ENCODE peak calls at places on chromosomes 16 and 17, in seven cellular contexts. X is GM23248, A is hepatocyte, S is neural progenitor cell, E is HCT116, Z is PC-3, F is GM23338. U is an unnamed sample.
A peak's percentile ranks its signal among the peaks of the same experiment; 100 is the strongest.

GRCh38 chr17:46978489-46979022 is 497 bp downstream of the RPRML start:
- DNase-seq in X (peak; percentile 31), A (no peak), S (peak; percentile 60), E (no peak), Z (peak; percentile 19), F (peak; percentile 46), U (no peak)

GRCh38 chr16:52976539-52977167 is 76.0 kb downstream of the CHD9NB start:
- DNase-seq in X (peak; percentile 50), A (peak; percentile 42), S (peak; percentile 30), E (peak; percentile 7), Z (peak; percentile 38), F (peak; percentile 64), U (peak; percentile 19)

GRCh38 chr17:53058031-53058430 is 764.7 kb upstream of the KIF2B start:
- DNase-seq in X (no peak), A (no peak), S (no peak), E (no peak), Z (no peak), F (no peak), U (no peak)

GRCh38 chr16:30956601-30957455 is 726 bp upstream of the SETD1A start:
- DNase-seq in X (peak; percentile 95), A (peak; percentile 93), S (peak; percentile 89), E (peak; percentile 72), Z (peak; percentile 80), F (peak; percentile 93), U (peak; percentile 71)

GRCh38 chr16:80576343-80576912 is 35.6 kb downstream of the DYNLRB2 start:
- DNase-seq in X (no peak), A (no peak), S (no peak), E (no peak), Z (no peak), F (no peak), U (no peak)

GRCh38 chr17:83137523-83137922 is 58.1 kb downstream of the METRNL start:
- DNase-seq in X (no peak), A (no peak), S (no peak), E (no peak), Z (no peak), F (no peak), U (no peak)

GRCh38 chr17:55210292-55210691 is 54.5 kb upstream of the HLF start:
- DNase-seq in X (no peak), A (no peak), S (no peak), E (no peak), Z (no peak), F (no peak), U (no peak)

GRCh38 chr17:50206604-50207293 is 5.3 kb upstream of the COL1A1 start:
- DNase-seq in X (peak; percentile 85), A (peak; percentile 74), S (peak; percentile 85), E (no peak), Z (no peak), F (peak; percentile 83), U (no peak)

GRCh38 chr16:15509593-15510520 is 75.5 kb downstream of the BMERB1 start:
- DNase-seq in X (peak; percentile 38), A (no peak), S (peak; percentile 52), E (no peak), Z (no peak), F (peak; percentile 55), U (no peak)

GRCh38 chr16:3173892-3174617 is 13.9 kb upstream of the OR1F1 start:
- DNase-seq in X (peak; percentile 22), A (no peak), S (peak; percentile 87), E (no peak), Z (peak; percentile 49), F (peak; percentile 97), U (peak; percentile 87)

GRCh38 chr16:11257131-11257938 is 1.3 kb upstream of the SOCS1 start:
- DNase-seq in X (peak; percentile 91), A (peak; percentile 89), S (peak; percentile 85), E (peak; percentile 69), Z (peak; percentile 75), F (peak; percentile 93), U (peak; percentile 68)

GRCh38 chr17:13420294-13421277 is 181.1 kb downstream of the HS3ST3A1 start:
- DNase-seq in X (peak; percentile 85), A (peak; percentile 65), S (no peak), E (no peak), Z (peak; percentile 93), F (no peak), U (no peak)

GRCh38 chr16:11833951-11834695 is 17.2 kb downstream of the RSL1D1 start:
- DNase-seq in X (peak; percentile 86), A (peak; percentile 44), S (no peak), E (no peak), Z (peak; percentile 23), F (no peak), U (no peak)

GRCh38 chr16:87926246-87927194 is 9.8 kb downstream of the CA5A start:
- DNase-seq in X (no peak), A (no peak), S (no peak), E (no peak), Z (no peak), F (no peak), U (no peak)

GRCh38 chr17:2337811-2338657 is 733 bp downstream of the SGSM2 start:
- DNase-seq in X (peak; percentile 84), A (peak; percentile 84), S (peak; percentile 73), E (no peak), Z (peak; percentile 53), F (peak; percentile 77), U (peak; percentile 40)

GRCh38 chr16:65773319-65773874 is 593.1 kb upstream of the CDH5 start:
- DNase-seq in X (no peak), A (no peak), S (no peak), E (no peak), Z (no peak), F (peak; percentile 51), U (peak; percentile 49)

GRCh38 chr17:43479948-43480347 is 3.8 kb upstream of the DHX8 start:
- DNase-seq in X (no peak), A (no peak), S (no peak), E (no peak), Z (no peak), F (no peak), U (no peak)

GRCh38 chr16:67862623-67863583 is 9.9 kb upstream of the EDC4 start:
- DNase-seq in X (peak; percentile 87), A (no peak), S (no peak), E (no peak), Z (no peak), F (no peak), U (no peak)

GRCh38 chr16:67868290-67868689 is 4.6 kb upstream of the EDC4 start:
- DNase-seq in X (no peak), A (no peak), S (no peak), E (no peak), Z (no peak), F (no peak), U (no peak)

GRCh38 chr16:67865318-67865717 is 7.5 kb upstream of the EDC4 start:
- DNase-seq in X (peak; percentile 67), A (no peak), S (peak; percentile 61), E (no peak), Z (peak; percentile 45), F (peak; percentile 71), U (peak; percentile 15)

GRCh38 chr16:67861877-67862276 is 11.0 kb upstream of the EDC4 start:
- DNase-seq in X (no peak), A (no peak), S (no peak), E (no peak), Z (no peak), F (no peak), U (no peak)

DNA sequence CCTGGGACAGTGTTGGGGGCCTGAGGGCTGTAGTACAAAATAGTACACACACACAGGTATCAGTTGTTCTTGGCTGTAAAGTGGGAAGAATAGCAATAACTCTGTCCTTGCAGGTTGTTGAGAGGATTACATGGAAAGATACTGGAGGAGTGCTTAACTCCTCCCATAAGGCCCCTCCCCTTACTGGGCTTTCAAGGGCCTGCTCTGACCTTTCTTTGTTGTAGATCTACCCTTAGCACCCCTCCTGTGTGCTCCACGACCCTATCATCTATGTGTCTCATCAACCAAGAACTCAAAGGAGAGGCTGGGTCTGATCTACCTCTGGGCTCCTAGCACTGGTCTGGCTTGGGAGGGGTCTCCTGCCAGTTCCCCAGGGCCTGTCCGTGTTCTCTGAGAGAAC is 8.3 kb upstream of the EDC4 start:
- DNase-seq in X (no peak), A (no peak), S (peak; percentile 16), E (no peak), Z (no peak), F (no peak), U (no peak)
- TF ChIP-seq EZH2 in X (no peak), A (no peak), S (no peak), E (no peak), Z (no peak), F (no peak), U (no peak)

DNA sequence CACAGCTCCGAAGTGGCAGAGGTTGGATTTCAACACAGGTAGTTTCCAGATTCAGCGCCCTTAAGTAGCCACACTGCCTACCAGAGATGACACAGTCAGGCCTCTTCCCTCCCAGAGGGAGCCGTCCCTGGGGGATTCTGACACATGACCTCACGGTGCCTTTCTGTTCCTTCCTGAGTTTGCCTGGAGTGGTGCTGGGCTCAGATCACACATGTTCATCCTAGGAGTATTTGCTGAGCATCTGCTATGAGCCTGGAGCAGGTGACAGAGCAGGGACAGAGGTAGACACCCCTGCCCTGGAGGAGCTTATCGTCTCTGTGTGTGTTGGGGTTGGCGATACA is 120.5 kb upstream of the GSE1 start:
- DNase-seq in X (peak; percentile 36), A (no peak), S (no peak), E (no peak), Z (peak; percentile 2), F (no peak), U (no peak)
- TF ChIP-seq EZH2phosphoT487 in X (no peak), A (no peak), S (no peak), E (no peak), Z (no peak), F (no peak), U (no peak)

DNA sequence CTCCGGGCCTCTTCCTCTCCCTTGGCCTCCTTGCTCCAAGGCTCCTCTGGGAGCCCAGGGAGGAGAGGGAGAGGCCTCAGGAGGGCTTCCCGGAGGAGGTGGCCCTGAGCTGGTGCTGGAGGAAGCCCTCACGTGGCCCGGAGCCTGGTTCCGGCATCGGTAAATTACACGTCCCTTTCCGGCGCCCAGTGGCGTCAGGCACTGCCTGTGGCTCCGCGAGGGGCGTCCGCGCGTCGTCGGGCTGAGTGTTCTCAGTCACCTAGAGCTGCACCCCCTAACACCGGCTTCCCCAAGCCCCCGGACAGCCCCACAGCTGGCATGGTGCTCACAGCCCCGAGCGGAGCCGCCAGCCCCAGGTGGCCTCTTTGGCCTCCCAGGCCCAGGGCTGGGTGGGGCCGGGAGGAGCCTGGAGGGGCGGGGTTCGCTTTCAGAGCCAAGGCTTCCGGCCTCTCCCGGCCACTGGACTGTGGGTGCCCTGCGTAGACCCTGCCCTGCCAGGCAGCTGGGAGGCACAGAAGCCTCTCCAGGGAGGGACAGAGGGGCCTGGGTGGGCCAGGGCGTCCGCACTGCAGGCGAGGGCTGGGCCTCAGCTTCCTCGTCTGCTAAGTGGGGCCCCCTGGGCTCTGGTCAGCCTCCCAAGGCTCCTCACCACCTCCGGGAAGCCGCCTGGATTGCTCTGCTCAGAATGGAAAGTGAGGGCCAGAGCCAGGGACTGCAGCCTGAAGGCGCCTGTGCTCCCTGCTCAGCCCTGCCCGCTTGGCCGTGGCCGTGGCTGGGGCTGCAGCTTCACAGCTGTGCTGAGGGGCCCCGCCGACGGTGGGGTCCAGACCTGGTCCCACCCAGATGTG is 27.8 kb upstream of the SSTR5 start:
- DNase-seq in X (no peak), A (no peak), S (no peak), E (no peak), Z (no peak), F (no peak), U (no peak)
- TF ChIP-seq EZH2 in X (no peak), A (no peak), S (no peak), E (no peak), Z (no peak), F (no peak), U (no peak)

DNA sequence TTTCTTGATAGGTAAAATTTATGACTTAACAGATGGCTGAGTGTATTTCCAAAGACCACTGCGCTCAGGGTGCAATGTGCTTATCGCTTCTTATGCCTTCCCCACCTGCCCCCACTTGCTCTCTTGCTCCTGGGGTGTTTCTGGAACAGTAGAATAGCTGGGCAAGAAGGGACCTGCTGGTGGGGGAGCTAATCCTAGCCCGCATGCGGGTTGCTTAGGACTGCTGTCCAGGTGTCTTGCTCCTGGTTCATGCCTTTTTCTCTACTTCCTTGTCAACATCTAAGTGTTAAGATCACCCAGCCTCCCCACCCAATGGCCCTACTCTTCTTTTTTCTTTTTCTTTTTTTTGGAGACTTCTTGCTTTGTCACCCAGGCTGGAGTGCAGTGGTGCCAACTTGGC is 132.0 kb downstream of the MSI2 start:
- DNase-seq in X (no peak), A (no peak), S (no peak), E (no peak), Z (no peak), F (no peak), U (no peak)
- TF ChIP-seq EZH2phosphoT487 in X (no peak), A (no peak), S (no peak), E (no peak), Z (no peak), F (no peak), U (no peak)